ENCODE peak calls at places on chromosomes 12 and 14, in five cellular contexts. F is AG04450, D is WTC11, I is A549, H is choroid plexus epithelial cell. O is an unnamed sample.

GRCh38 chr14:54803926-54804719 is 98.5 kb downstream of the GCH1 start:
- DNase-seq in D (no peak), H (no peak), I (no peak), F (no peak), O (no peak)

GRCh38 chr14:73741386-73741875 is 27.2 kb upstream of the PNMA1 start:
- DNase-seq in D (peak), H (peak), F (no peak), I (peak), O (no peak)

GRCh38 chr12:67747869-67748760 is 99.6 kb downstream of the DYRK2 start:
- DNase-seq in I (peak), F (no peak), H (peak), D (no peak), O (no peak)

GRCh38 chr12:100608776-100609175 is 35.3 kb downstream of the GAS2L3 start:
- DNase-seq in F (no peak), H (no peak), I (no peak), D (no peak), O (no peak)

GRCh38 chr12:87253157-87253556 is 776.0 kb downstream of the C12orf50 start:
- DNase-seq in I (peak), D (no peak), F (no peak), H (peak), O (no peak)

GRCh38 chr14:73715707-73716106 is 1.5 kb upstream of the PNMA1 start:
- DNase-seq in D (no peak), H (no peak), F (no peak), I (no peak), O (no peak)

GRCh38 chr12:119748512-119748911 is 80.6 kb downstream of the PRKAB1 start:
- DNase-seq in F (no peak), H (no peak), D (no peak), I (no peak), O (no peak)

GRCh38 chr12:67826946-67827719 is 162.1 kb upstream of the IFNG-AS1 start:
- DNase-seq in I (peak), F (no peak), H (peak), D (no peak), O (no peak)

GRCh38 chr12:52759218-52759617 is 17.9 kb downstream of the KRT76 start:
- DNase-seq in H (no peak), F (no peak), I (no peak), D (no peak), O (no peak)

GRCh38 chr12:125183187-125184067 is 118.2 kb downstream of the AACS start:
- DNase-seq in H (peak), I (peak), D (peak), F (peak), O (peak)

GRCh38 chr12:29591140-29592020 is 93.9 kb upstream of the OVCH1 start:
- DNase-seq in F (no peak), I (peak), D (peak), H (peak), O (peak)

GRCh38 chr12:57545809-57546437 is 1.1 kb downstream of the DCTN2 start:
- DNase-seq in H (no peak), D (no peak), I (no peak), F (no peak), O (no peak)

GRCh38 chr12:124518051-124518932 is 49.1 kb downstream of the NCOR2 start:
- DNase-seq in F (peak), D (no peak), I (peak), H (peak), O (peak)

GRCh38 chr12:114190971-114191370 is 215.0 kb downstream of the TBX5 start:
- DNase-seq in I (no peak), H (no peak), D (no peak), F (no peak), O (no peak)

GRCh38 chr14:102898776-102899515 is 23.5 kb upstream of the AMN start:
- DNase-seq in I (no peak), H (no peak), F (no peak), D (no peak), O (no peak)

GRCh38 chr14:23492618-23493272 is 23.2 kb downstream of the NGDN start:
- DNase-seq in D (no peak), I (no peak), F (no peak), H (peak), O (no peak)

GRCh38 chr14:66087231-66087630 is 398.9 kb upstream of the CCDC196 start:
- DNase-seq in I (no peak), D (no peak), H (peak), F (no peak), O (no peak)

GRCh38 chr14:99133563-99134332 is 138.2 kb downstream of the BCL11B start:
- DNase-seq in D (no peak), I (no peak), H (no peak), F (no peak), O (no peak)

GRCh38 chr12:15164997-15165659 is 56.1 kb downstream of the RERG start:
- DNase-seq in D (no peak), I (peak), H (peak), F (no peak), O (no peak)

GRCh38 chr14:24080888-24081738 is 9.8 kb downstream of the CPNE6 start:
- DNase-seq in I (peak), F (no peak), D (peak), H (peak), O (peak)

GRCh38 chr12:106582661-106583577 is at the start of gene RFX4:
- DNase-seq in D (peak), H (no peak), F (no peak), I (no peak), O (peak)

GRCh38 chr14:41830679-41831078 is 224.0 kb downstream of the LRFN5 start:
- DNase-seq in H (peak), F (peak), D (no peak), I (no peak), O (no peak)

GRCh38 chr12:20426191-20426590 is 57.9 kb downstream of the PDE3A start:
- DNase-seq in I (no peak), H (no peak), D (no peak), F (no peak), O (no peak)

GRCh38 chr14:90891326-90891725 is 75.1 kb upstream of the TTC7B start:
- DNase-seq in D (no peak), F (no peak), I (no peak), H (no peak), O (no peak)

GRCh38 chr12:51028126-51028810 is 2.1 kb upstream of the SLC11A2 start:
- DNase-seq in H (peak), F (no peak), I (peak), D (no peak), O (peak)

GRCh38 chr12:6375269-6376078 is at the start of gene SCNN1A:
- DNase-seq in D (peak), F (no peak), H (no peak), I (no peak), O (no peak)

GRCh38 chr12:118980407-118981014 is 830 bp upstream of the SRRM4 start:
- DNase-seq in D (peak), H (no peak), I (no peak), F (no peak), O (peak)

GRCh38 chr12:26434299-26434915 is 239.0 kb downstream of the SSPN start:
- DNase-seq in H (peak), D (peak), I (peak), F (peak), O (no peak)

GRCh38 chr12:7058850-7059249 is 1.7 kb upstream of the C1S start:
- DNase-seq in I (no peak), F (no peak), D (no peak), H (no peak), O (no peak)

DNA sequence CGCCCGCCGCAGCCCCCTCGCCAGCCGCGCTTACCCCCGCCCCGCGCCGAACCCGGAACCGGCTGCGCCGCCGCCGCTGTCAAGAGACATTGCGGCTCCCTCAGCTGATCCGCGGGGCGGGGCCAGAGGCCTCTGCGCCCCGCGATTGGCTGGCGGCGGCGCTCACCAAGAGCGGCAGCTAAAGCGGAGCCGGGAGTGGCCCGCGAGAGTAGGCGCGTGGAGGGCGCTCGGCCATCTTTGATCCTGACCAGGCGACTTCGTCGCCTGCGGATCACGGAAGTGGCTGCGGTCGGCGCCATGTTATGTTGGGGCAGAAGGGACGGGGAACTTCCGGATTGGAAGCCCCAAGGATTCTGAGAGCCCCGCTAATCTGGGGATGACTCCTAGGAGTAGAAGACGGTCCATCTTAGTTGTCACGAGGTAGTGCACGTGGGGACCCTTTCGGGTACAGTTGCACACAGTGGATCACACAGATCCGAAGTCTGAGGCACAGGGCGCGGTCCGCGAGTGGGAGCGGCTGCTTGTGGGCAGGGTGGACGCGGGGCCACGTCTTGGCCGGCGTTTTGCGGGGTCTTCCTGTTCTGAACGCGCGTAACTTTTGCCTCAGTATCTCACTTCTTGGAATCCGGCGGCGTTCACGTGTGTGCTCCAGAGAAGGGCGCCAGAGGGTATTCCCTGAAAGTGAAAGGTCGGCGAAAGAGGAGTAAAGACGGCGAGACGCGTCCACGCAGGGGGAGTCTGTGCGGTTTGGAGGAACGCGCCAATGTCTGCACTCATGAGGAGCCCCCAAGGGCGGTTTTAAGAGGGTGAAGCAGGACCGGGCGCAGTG is at the start of gene CHFR:
- DNase-seq in I (peak), D (peak), F (peak), H (peak), O (peak)
- TF ChIP-seq CTCF in I (no peak), D (no peak), F (no peak), H (no peak), O (no peak)

DNA sequence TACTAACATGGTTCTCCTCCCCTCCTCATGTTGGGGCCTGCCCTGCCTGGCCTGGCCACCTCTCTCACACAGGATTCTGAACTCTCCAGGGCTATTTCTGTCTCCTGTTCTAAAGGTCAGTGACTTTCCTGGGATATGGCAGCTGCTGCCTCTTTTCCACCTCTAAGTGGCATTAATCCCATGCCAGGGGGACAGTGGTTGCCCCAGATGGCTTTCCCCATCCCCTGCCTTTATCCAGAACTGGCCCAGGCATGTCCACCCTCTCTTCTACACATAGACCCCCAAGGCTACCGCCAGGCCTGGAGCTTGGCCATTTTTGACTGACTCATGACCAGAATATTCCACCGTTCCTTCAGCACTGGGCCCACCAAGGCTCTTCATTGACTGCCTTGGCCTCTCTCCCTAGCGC is 90.4 kb downstream of the IRF2BPL start:
- DNase-seq in I (no peak), F (no peak), H (no peak), D (no peak), O (no peak)
- TF ChIP-seq CTCF in I (no peak), F (no peak), H (no peak), D (no peak), O (no peak)

DNA sequence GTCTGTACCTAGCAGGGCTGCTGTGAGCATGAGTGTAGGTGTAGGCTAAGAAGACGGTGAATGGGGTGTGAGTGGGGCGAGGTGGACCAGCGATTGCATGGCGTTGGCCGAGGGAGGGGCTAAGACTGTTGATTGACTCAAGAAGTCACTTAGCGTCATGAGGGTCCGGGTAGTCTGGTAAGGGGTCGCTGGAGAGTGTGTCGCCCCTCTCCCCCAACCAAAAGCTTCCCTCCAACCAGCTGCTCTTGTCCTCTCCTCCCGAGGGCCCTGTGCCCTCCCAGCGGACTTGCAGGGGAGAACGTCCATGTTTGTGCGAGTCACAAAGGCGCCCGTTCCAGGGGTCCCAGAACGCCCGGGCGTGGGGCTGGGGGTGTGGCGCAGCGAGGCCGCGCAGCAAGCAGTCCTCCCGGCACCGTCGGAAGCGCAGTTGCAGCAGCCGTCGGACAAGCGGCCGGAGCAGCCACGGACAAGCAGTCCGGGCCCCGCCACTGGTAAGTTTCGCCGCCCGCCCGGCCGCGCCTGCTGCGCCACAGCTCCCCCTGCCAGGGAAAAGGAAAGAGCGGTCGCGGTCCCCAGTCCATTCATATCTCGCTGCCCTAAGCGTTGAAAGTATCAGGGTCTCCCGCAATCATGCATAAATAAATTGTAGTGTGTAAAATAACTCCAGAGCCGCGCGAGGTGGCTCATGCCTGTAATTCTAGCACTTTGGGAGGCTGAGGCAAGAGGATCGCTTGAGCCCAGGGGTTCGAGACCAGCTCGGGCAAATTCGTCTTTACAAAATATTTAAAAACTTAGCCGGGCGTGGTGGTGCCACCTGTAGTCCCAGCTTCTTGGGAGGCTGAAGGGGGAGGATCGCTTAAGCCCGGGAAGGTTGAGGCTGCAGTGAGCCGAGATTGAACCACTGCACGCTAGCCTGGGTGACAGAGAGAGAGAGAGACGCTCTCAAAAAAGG is at the start of gene CCDC63:
- DNase-seq in I (peak), D (peak), H (peak), F (no peak), O (peak)
- TF ChIP-seq CTCF in I (peak), D (no peak), H (peak), F (peak), O (peak)

GRCh38 chr12:4355150-4355842 is 24.2 kb downstream of the FGF23 start:
- DNase-seq in D (no peak), I (no peak), H (peak), F (no peak), O (no peak)

GRCh38 chr12:4353785-4354208 is 25.7 kb downstream of the FGF23 start:
- DNase-seq in H (peak), F (no peak), D (peak), I (peak), O (no peak)

DNA sequence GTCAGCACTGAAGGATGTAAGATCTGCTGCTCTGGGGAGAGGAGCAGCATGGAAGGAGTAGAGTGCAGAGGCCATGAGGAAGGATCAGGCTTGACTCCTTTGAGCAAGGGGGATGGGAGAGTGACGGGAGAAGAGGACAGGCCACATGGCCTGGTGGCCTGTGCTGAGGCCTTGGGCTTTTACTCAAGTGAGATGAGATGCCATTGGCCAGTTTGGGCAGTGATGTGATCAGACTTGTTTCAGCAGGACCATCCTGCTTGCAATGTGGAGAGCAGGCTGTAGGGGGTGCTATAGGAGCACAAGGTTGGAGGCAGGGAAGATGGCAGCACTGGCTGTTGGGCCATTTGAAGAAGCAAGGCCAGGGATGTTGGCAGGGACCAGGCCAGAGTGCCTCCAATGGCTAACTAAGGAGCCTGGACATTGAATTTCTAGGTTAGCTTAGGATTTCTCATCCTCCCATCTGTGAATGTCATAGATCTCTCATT is 23.6 kb downstream of the FGF23 start:
- DNase-seq in F (no peak), I (peak), H (peak), D (peak), O (peak)
- TF ChIP-seq CTCF in F (peak), I (peak), H (peak), D (peak), O (peak)

GRCh38 chr14:67411375-67411774 is 590 bp downstream of the PLEK2 start:
- DNase-seq in D (no peak), F (no peak), H (peak), I (no peak), O (no peak)

GRCh38 chr14:67405771-67406170 is 6.2 kb downstream of the PLEK2 start:
- DNase-seq in H (no peak), D (no peak), F (no peak), I (no peak), O (no peak)

GRCh38 chr14:67411820-67412421 is at the start of gene PLEK2:
- DNase-seq in D (peak), I (peak), H (peak), F (no peak), O (no peak)

GRCh38 chr14:67410313-67410712 is 1.7 kb downstream of the PLEK2 start:
- DNase-seq in F (no peak), D (no peak), H (no peak), I (no peak), O (no peak)

DNA sequence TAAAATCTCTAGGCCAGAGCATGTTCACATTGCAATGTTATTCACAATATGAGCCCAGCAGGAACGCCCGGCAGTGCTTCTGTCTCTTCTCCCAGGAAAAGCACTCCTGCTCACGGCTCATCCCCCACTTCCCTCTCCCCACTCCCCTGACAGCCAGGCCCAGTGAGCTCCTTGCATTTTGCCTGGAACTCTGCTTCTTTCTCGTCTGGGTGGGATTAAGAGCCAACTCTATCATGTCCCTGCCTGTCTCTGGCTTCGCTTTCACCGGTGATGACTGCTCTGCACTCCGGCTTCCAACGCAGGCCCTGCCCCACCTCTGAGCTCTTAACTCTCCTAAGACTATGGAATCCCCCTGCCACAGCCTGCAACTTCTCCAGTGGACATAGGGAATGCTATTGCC is 2.5 kb downstream of the PLEK2 start:
- DNase-seq in F (no peak), H (no peak), D (no peak), I (no peak), O (no peak)
- TF ChIP-seq CTCF in F (no peak), H (no peak), D (no peak), I (no peak), O (no peak)

DNA sequence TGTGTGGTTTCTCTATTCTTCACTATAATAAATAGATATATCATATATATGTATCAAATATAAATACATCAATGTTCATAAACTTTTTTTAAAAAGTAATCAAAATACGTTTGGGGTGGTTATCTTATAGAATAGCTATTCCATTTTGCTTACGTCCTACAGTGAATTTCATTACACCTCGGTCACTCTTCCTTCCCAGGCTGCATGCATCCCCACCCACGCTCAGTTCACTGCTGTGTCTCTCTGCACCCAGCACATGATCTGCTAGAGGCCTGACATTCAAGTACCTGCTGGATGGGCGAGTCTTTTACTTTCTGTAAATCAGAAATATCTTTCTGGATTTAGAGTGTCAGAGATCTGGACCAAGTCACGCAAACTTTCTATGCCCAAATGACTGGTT is 3.6 kb downstream of the STX2 start:
- DNase-seq in I (no peak), F (no peak), H (no peak), D (no peak), O (no peak)
- TF ChIP-seq CTCF in I (no peak), F (no peak), H (no peak), D (no peak), O (no peak)

GRCh38 chr14:56491299-56492285 is 88.0 kb upstream of the TMEM260 start:
- DNase-seq in F (peak), I (peak), D (peak), H (peak), O (peak)
- TF ChIP-seq CTCF in F (peak), I (peak), D (peak), H (peak), O (peak)

O was measured in neural crest cell.